ENCODE peak calls at places on chromosomes 13 and 19, in nine cellular contexts. N is Peyer's patch, Y is tibial nerve, I is ovary, P is NB4, C is uterus, R is GM12892, S is testis, K is heart left ventricle. E is an unnamed sample.

GRCh38 chr13:78160793-78161192 is 242.2 kb upstream of the EDNRB start:
- DNase-seq in S (no peak), R (no peak), I (no peak), N (no peak), C (no peak), Y (no peak), P (peak; percentile 96), K (no peak), E (no peak)

GRCh38 chr19:38207543-38207942 is 16.5 kb downstream of the DPF1 start:
- DNase-seq in K (no peak), N (no peak), P (no peak), R (no peak), C (no peak), S (no peak), Y (no peak), I (no peak), E (no peak)

GRCh38 chr13:114010401-114011101 is 36.7 kb upstream of the C13orf46 start:
- DNase-seq in Y (no peak), S (no peak), C (no peak), I (no peak), R (no peak), N (no peak), K (no peak), P (no peak), E (no peak)

GRCh38 chr19:39514840-39515550 is at the start of gene SELENOV:
- DNase-seq in Y (no peak), C (no peak), R (no peak), S (no peak), P (no peak), N (no peak), K (no peak), I (no peak), E (no peak)

GRCh38 chr19:58440556-58440955 is 603 bp upstream of the ZNF132 start:
- DNase-seq in N (no peak), R (no peak), I (peak; percentile 37), Y (no peak), K (no peak), C (peak; percentile 39), S (no peak), P (no peak), E (no peak)

GRCh38 chr19:45117167-45117594 is 24.2 kb downstream of the PPP1R37 start:
- DNase-seq in K (no peak), S (no peak), Y (no peak), R (peak; percentile 75), N (peak; percentile 45), C (no peak), P (peak; percentile 90), I (no peak), E (peak; percentile 16)

GRCh38 chr13:66341978-66342377 is 888.2 kb downstream of the PCDH9 start:
- DNase-seq in K (no peak), R (no peak), I (no peak), N (no peak), P (no peak), C (no peak), S (no peak), Y (no peak), E (no peak)

GRCh38 chr19:14325134-14325533 is 56.1 kb upstream of the ADGRE5 start:
- DNase-seq in K (no peak), N (no peak), P (no peak), S (no peak), R (no peak), Y (no peak), I (no peak), C (no peak), E (no peak)

GRCh38 chr19:5339470-5339949 is 1.1 kb downstream of the PTPRS start:
- DNase-seq in K (no peak), C (no peak), R (no peak), I (no peak), N (no peak), P (no peak), Y (no peak), S (no peak), E (no peak)

GRCh38 chr13:30618186-30618937 is 642 bp downstream of the USPL1 start:
- DNase-seq in P (peak; percentile 45), K (peak; percentile 24), Y (no peak), S (peak; percentile 26), R (no peak), C (no peak), I (peak; percentile 21), N (peak; percentile 33), E (peak; percentile 82)

GRCh38 chr13:34201050-34201913 is 383.3 kb downstream of the RFC3 start:
- DNase-seq in I (no peak), P (no peak), Y (no peak), S (no peak), R (no peak), K (peak; percentile 21), C (no peak), N (no peak), E (no peak)

DNA sequence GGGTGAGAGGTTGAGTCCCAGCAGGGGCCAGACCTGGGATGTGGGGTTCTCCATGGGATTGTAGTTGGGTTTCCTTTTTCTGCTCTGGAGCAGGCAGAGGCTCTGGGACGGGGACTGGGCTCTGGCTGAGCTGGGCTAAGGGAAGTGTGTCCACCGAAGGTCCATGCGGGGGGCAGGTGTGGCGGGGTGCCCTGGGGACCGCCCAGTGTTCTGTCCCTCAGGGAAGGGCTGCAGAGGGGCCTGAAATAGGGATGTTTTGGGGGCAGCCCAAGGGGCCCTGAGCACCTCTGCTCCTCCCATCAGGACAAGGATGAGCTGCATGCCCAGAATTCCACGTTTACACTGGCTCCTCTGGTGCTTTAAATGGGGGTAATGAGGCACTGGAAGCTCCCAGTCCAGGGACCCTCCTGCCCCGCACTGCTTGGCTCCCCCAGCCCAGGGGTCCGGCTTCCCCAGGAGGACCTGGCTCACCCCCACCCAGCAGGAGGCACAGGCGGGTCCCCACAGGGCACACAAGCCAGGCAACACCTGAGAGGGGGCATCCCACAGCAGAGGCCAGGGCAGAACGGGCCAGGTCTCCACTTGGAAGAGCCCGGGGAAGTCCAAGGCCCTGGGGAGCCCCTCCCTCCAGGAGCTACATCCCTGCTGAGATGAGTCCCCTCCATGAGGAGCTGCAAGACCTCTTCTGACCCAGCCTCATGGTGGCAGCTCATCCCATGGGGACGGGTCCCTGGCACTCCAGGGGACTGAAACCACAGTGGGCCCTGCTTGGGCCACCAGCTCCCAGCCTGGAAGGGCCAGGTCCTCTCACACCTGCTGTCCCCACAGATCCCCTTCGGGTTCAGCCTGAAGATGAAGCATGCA is 14.7 kb upstream of the ZNF14 start:
- DNase-seq in C (no peak), Y (no peak), K (no peak), P (no peak), I (no peak), N (no peak), S (no peak), R (peak; percentile 7), E (no peak)
- TF ChIP-seq POLR2A in C (no peak), Y (no peak), K (no peak), P (no peak), I (no peak), N (no peak), S (no peak), R (no peak), E (no peak)

DNA sequence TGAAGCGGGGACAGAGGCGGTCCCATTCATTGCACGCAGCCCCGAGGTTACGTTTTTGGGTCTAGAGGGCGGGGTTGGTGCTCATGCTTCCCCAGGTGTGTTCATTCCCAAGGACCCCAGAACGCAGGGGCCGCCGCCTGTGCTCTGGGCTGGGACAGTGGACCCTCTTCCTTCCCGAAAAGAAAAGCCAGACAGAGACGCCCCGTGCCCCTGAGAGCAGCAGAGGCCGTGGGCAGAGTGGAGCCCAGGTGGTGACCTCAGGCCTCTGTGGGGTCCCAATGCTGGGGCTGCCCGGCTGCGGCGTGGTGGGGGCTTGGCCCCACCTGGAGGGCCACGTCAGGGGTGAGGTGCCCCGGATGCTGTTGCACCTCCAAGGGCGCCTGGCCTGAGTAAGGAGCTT is 15.4 kb downstream of the SGTA start:
- DNase-seq in Y (no peak), S (no peak), K (no peak), C (no peak), R (no peak), N (no peak), I (no peak), P (no peak), E (no peak)
- TF ChIP-seq POLR2A in Y (no peak), S (no peak), K (no peak), C (no peak), R (no peak), N (no peak), I (no peak), P (no peak), E (no peak)

GRCh38 chr19:1205114-1206062 is at the start of gene STK11:
- DNase-seq in Y (peak; percentile 98), K (peak; percentile 99), S (peak; percentile 98), P (peak; percentile 95), I (peak; percentile 99), R (peak; percentile 100), C (peak; percentile 99), N (peak; percentile 97), E (peak; percentile 100)
- TF ChIP-seq POLR2A in Y (peak; percentile 89), K (peak; percentile 22), S (peak; percentile 72), P (peak; percentile 49), I (peak; percentile 68), R (peak; percentile 74), C (peak; percentile 86), N (peak; percentile 82), E (peak; percentile 70)

GRCh38 chr19:35140207-35140897 is 1.7 kb downstream of the FXYD1 start:
- DNase-seq in K (no peak), P (no peak), N (no peak), C (no peak), R (no peak), Y (no peak), I (no peak), S (no peak), E (no peak)

GRCh38 chr19:35139618-35139943 is 957 bp downstream of the FXYD1 start:
- DNase-seq in S (no peak), P (no peak), I (no peak), R (no peak), N (no peak), Y (no peak), K (no peak), C (no peak), E (no peak)

GRCh38 chr19:35142531-35143230 is 374 bp upstream of the FXYD7 start:
- DNase-seq in I (no peak), Y (no peak), S (peak; percentile 60), R (peak; percentile 61), K (peak; percentile 55), C (no peak), P (peak; percentile 48), N (peak; percentile 73), E (peak; percentile 65)

GRCh38 chr19:35141627-35142401 is 1.2 kb upstream of the FXYD7 start:
- DNase-seq in R (no peak), K (no peak), Y (no peak), P (no peak), S (no peak), N (no peak), C (no peak), I (no peak), E (no peak)

DNA sequence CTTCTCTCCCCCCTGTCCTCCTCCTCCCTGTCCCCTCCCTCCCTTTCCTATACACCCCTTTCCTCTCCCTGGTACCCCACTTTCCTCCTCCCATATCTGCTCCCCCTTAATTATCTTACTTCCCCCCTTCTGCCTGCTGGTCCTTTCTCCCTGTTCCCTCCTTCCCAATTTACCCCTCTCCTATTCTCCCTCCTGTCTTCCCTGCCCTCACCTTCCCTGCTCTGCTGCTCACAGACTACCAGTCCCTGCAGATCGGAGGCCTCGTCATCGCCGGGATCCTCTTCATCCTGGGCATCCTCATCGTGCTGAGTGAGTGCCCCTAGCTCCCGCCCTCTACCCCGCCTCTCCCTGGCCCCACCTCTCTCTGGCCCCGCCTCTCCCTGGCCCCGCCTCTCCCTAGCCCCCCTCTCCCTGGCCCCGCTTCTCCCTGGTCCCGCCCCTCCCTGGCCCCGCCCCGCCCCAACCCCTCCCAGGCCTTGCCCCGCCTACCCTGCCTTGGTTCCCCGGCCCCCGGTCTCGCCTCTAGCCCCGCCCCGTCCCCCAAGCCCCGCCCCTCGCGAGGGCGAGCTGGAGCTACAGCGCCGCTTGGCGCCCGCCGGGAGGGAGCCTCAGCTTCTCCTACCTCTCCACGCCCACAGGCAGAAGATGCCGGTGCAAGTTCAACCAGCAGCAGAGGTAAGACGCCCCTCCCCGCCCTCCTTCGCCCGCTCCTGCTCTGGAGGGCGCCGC is 2.0 kb upstream of the FXYD7 start:
- DNase-seq in R (peak; percentile 99), I (peak; percentile 85), K (peak; percentile 91), S (peak; percentile 92), N (peak; percentile 94), P (peak; percentile 79), C (peak; percentile 97), Y (peak; percentile 94), E (peak; percentile 87)
- TF ChIP-seq POLR2A in R (no peak), I (peak; percentile 81), K (peak; percentile 59), S (no peak), N (peak; percentile 78), P (no peak), C (peak; percentile 85), Y (peak; percentile 98), E (no peak)